ENCODE peak calls at places on chromosomes 12 and 14, in six cellular contexts. One of them, this sample, is unnamed.

GRCh38 chr12:6547987-6548386 is 7.9 kb downstream of the IFFO1 start:
- DNase-seq in PC-3: peak; percentile 60
- DNase-seq in fibroblast of the aortic adventitia: peak; percentile 87
- DNase-seq in GM13976: no peak
- DNase-seq in adrenal gland: no peak
- DNase-seq in GM20000: no peak
- DNase-seq in this sample: no peak

GRCh38 chr14:98840076-98840475 is 431.9 kb downstream of the BCL11B start:
- DNase-seq in GM20000: no peak
- DNase-seq in adrenal gland: no peak
- DNase-seq in PC-3: no peak
- DNase-seq in GM13976: no peak
- DNase-seq in fibroblast of the aortic adventitia: no peak
- DNase-seq in this sample: no peak

GRCh38 chr12:69266045-69266635 is 26.8 kb downstream of the CPSF6 start:
- DNase-seq in GM13976: no peak
- DNase-seq in fibroblast of the aortic adventitia: peak; percentile 65
- DNase-seq in adrenal gland: no peak
- DNase-seq in GM20000: no peak
- DNase-seq in PC-3: peak; percentile 70
- DNase-seq in this sample: no peak

GRCh38 chr14:26598081-26598671 is 343 bp upstream of the NOVA1 start:
- DNase-seq in PC-3: peak; percentile 77
- DNase-seq in adrenal gland: peak; percentile 77
- DNase-seq in fibroblast of the aortic adventitia: peak; percentile 93
- DNase-seq in GM20000: peak; percentile 17
- DNase-seq in GM13976: peak; percentile 13
- DNase-seq in this sample: no peak

GRCh38 chr14:103943673-103944072 is 1.3 kb upstream of the RD3L start:
- DNase-seq in fibroblast of the aortic adventitia: no peak
- DNase-seq in GM13976: no peak
- DNase-seq in adrenal gland: no peak
- DNase-seq in PC-3: no peak
- DNase-seq in GM20000: no peak
- DNase-seq in this sample: no peak

GRCh38 chr14:97477353-97477752 is 680.2 kb downstream of the VRK1 start:
- DNase-seq in adrenal gland: no peak
- DNase-seq in PC-3: no peak
- DNase-seq in GM20000: no peak
- DNase-seq in GM13976: no peak
- DNase-seq in fibroblast of the aortic adventitia: no peak
- DNase-seq in this sample: no peak

GRCh38 chr12:50057896-50058670 is 687 bp downstream of the ASIC1 start:
- DNase-seq in GM13976: no peak
- DNase-seq in adrenal gland: no peak
- DNase-seq in GM20000: no peak
- DNase-seq in PC-3: no peak
- DNase-seq in fibroblast of the aortic adventitia: no peak
- DNase-seq in this sample: no peak

GRCh38 chr14:98171654-98172053 is 1100.3 kb downstream of the BCL11B start:
- DNase-seq in PC-3: no peak
- DNase-seq in fibroblast of the aortic adventitia: no peak
- DNase-seq in GM13976: no peak
- DNase-seq in adrenal gland: no peak
- DNase-seq in GM20000: no peak
- DNase-seq in this sample: no peak

GRCh38 chr12:89943461-89943860 is 234.8 kb upstream of the ATP2B1 start:
- DNase-seq in adrenal gland: no peak
- DNase-seq in fibroblast of the aortic adventitia: no peak
- DNase-seq in GM20000: no peak
- DNase-seq in PC-3: no peak
- DNase-seq in GM13976: no peak
- DNase-seq in this sample: no peak

GRCh38 chr14:58832010-58832409 is 194.2 kb downstream of the DACT1 start:
- DNase-seq in GM13976: no peak
- DNase-seq in PC-3: peak; percentile 72
- DNase-seq in adrenal gland: no peak
- DNase-seq in fibroblast of the aortic adventitia: no peak
- DNase-seq in GM20000: no peak
- DNase-seq in this sample: no peak

GRCh38 chr12:42143401-42144173 is 1.1 kb downstream of the GXYLT1 start:
- DNase-seq in adrenal gland: no peak
- DNase-seq in GM20000: peak; percentile 29
- DNase-seq in GM13976: peak; percentile 22
- DNase-seq in PC-3: peak; percentile 35
- DNase-seq in fibroblast of the aortic adventitia: peak; percentile 45
- DNase-seq in this sample: peak; percentile 31

GRCh38 chr12:42144424-42145196 is at the start of gene GXYLT1:
- DNase-seq in PC-3: peak; percentile 97
- DNase-seq in adrenal gland: peak; percentile 95
- DNase-seq in GM20000: peak; percentile 97
- DNase-seq in fibroblast of the aortic adventitia: peak; percentile 89
- DNase-seq in GM13976: peak; percentile 95
- DNase-seq in this sample: peak; percentile 96

GRCh38 chr12:42145197-42145549 is 499 bp upstream of the GXYLT1 start:
- DNase-seq in GM20000: no peak
- DNase-seq in adrenal gland: no peak
- DNase-seq in fibroblast of the aortic adventitia: no peak
- DNase-seq in GM13976: no peak
- DNase-seq in PC-3: peak; percentile 2
- DNase-seq in this sample: no peak

GRCh38 chr12:42144174-42144423 is 575 bp downstream of the GXYLT1 start:
- DNase-seq in PC-3: no peak
- DNase-seq in GM20000: no peak
- DNase-seq in fibroblast of the aortic adventitia: no peak
- DNase-seq in GM13976: no peak
- DNase-seq in adrenal gland: no peak
- DNase-seq in this sample: peak; percentile 18

DNA sequence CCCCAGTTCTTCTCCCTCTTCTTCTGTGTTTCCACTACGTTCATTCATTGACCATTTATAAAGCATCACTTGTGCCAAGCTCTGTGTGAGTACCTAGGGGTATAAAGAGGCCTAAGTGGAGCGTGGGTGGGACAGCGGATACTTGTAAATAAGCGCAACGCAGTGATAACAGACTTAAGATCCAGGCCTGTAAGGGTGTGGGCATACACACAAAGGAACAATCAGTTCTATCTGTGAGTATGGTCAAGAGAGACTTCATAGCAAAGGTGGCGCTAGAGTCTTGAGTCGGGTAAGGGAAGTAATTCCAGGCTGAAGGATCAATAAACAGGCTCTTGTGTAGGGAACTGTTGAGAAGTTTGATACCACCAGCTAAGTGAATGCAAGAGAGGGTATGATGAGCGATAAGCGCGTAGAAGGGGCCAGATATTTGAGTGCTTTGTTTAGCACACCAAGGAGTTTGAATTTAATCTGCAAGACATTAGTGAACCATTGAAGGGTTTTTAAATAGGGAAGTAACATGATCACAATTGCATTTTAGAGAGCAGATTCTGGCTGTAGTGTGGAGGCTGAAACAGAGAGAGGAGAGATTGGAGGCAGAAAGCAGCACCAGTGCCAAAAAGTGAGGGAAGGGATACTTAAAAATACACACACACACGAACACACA is 1.0 kb upstream of the GXYLT1 start:
- DNase-seq in adrenal gland: no peak
- DNase-seq in GM13976: no peak
- DNase-seq in GM20000: no peak
- DNase-seq in PC-3: peak; percentile 4
- DNase-seq in fibroblast of the aortic adventitia: no peak
- DNase-seq in this sample: no peak
- TF ChIP-seq CTCF in adrenal gland: no peak
- TF ChIP-seq CTCF in GM13976: no peak
- TF ChIP-seq CTCF in GM20000: no peak
- TF ChIP-seq CTCF in PC-3: no peak
- TF ChIP-seq CTCF in fibroblast of the aortic adventitia: no peak
- TF ChIP-seq CTCF in this sample: peak; percentile 16

DNA sequence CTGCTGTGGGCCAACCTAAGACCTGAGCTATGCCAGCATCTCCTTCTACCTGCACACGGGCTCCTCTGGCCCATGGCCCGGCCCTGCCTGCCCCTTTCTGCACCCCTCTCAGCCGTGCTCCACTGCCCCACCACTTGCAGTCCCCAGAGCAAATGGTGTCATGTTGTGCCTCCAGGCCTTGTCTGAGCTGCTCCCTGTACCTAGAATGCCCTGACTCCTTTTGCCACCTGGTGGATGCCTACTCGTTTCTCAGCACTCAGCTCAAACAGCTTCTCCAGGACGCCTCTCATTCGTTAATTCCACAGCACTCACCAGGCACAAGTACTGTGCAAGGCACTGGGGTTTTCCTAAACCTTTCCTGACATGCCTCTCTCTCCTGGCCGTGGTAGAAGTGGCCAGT is 63.2 kb upstream of the PNMA1 start:
- DNase-seq in adrenal gland: no peak
- DNase-seq in PC-3: no peak
- DNase-seq in GM20000: no peak
- DNase-seq in fibroblast of the aortic adventitia: no peak
- DNase-seq in GM13976: no peak
- DNase-seq in this sample: no peak
- TF ChIP-seq CTCF in adrenal gland: no peak
- TF ChIP-seq CTCF in PC-3: no peak
- TF ChIP-seq CTCF in GM20000: no peak
- TF ChIP-seq CTCF in fibroblast of the aortic adventitia: no peak
- TF ChIP-seq CTCF in GM13976: no peak
- TF ChIP-seq CTCF in this sample: no peak

GRCh38 chr14:106141242-106142220 is 615.1 kb downstream of the TMEM121 start:
- DNase-seq in adrenal gland: no peak
- DNase-seq in fibroblast of the aortic adventitia: no peak
- DNase-seq in GM13976: peak; percentile 13
- DNase-seq in GM20000: no peak
- DNase-seq in PC-3: no peak
- DNase-seq in this sample: peak; percentile 3
- TF ChIP-seq CTCF in adrenal gland: no peak
- TF ChIP-seq CTCF in fibroblast of the aortic adventitia: no peak
- TF ChIP-seq CTCF in GM13976: no peak
- TF ChIP-seq CTCF in GM20000: peak; percentile 1
- TF ChIP-seq CTCF in PC-3: peak; percentile 13
- TF ChIP-seq CTCF in this sample: peak; percentile 26

DNA sequence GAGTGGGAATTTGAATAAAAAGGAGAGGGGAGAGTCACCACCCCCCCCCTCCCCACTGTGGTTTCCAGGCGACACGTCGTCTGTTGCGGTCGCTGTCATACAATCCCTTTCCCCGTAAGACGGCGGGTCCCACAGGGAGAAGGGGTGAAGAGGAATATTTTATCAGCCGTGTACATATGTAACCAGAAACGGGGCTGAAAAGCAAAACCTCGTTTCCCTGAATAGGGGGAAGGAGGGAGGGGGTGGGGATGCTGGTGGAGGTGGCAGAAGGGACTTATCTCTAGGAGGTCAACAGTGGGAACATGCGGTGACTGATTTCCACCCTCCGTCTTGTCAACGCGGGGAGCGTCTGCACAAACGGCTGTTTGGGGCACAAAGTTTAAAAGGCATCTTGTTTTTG is 171.4 kb downstream of the RBM19 start:
- DNase-seq in GM13976: no peak
- DNase-seq in PC-3: no peak
- DNase-seq in fibroblast of the aortic adventitia: no peak
- DNase-seq in adrenal gland: no peak
- DNase-seq in GM20000: no peak
- DNase-seq in this sample: no peak
- TF ChIP-seq CTCF in GM13976: no peak
- TF ChIP-seq CTCF in PC-3: no peak
- TF ChIP-seq CTCF in fibroblast of the aortic adventitia: no peak
- TF ChIP-seq CTCF in adrenal gland: no peak
- TF ChIP-seq CTCF in GM20000: no peak
- TF ChIP-seq CTCF in this sample: no peak

GRCh38 chr14:21136024-21136423 is 19.8 kb downstream of the OR5AU1 start:
- DNase-seq in GM13976: peak; percentile 60
- DNase-seq in adrenal gland: no peak
- DNase-seq in fibroblast of the aortic adventitia: peak; percentile 26
- DNase-seq in GM20000: peak; percentile 39
- DNase-seq in PC-3: peak; percentile 16
- DNase-seq in this sample: peak; percentile 57
- TF ChIP-seq CTCF in GM13976: peak; percentile 42
- TF ChIP-seq CTCF in adrenal gland: peak; percentile 66
- TF ChIP-seq CTCF in fibroblast of the aortic adventitia: peak; percentile 70
- TF ChIP-seq CTCF in GM20000: peak; percentile 40
- TF ChIP-seq CTCF in PC-3: peak; percentile 81
- TF ChIP-seq CTCF in this sample: peak; percentile 49

This sample was measured in GM13977.